ENCODE peak calls at places on chromosome 4, in seven cellular contexts. H is IMR-90, G is GM12892, P is GM12878, O is A549, Q is right lobe of liver, I is spleen. K is an unnamed sample.

GRCh38 chr4:183240581-183241321 is 79.3 kb downstream of the CLDN22 start:
- DNase-seq in Q (no peak), G (no peak), I (no peak), P (no peak), H (no peak), O (no peak), K (peak; percentile 23)

GRCh38 chr4:20532871-20533870 is 167.1 kb upstream of the PACRGL start:
- DNase-seq in P (no peak), O (no peak), I (no peak), Q (no peak), H (peak; percentile 41), G (no peak), K (no peak)

GRCh38 chr4:165779950-165780670 is 92.9 kb upstream of the TLL1 start:
- DNase-seq in I (no peak), Q (no peak), O (no peak), H (no peak), G (no peak), P (no peak), K (no peak)

GRCh38 chr4:10157478-10158354 is 41.1 kb upstream of the WDR1 start:
- DNase-seq in I (no peak), G (peak; percentile 44), O (peak; percentile 58), Q (no peak), H (peak; percentile 81), P (peak; percentile 9), K (peak; percentile 82)

GRCh38 chr4:55125087-55125721 is at the start of gene KDR:
- DNase-seq in G (no peak), O (no peak), P (no peak), H (no peak), Q (peak; percentile 61), I (no peak), K (no peak)

GRCh38 chr4:73836373-73837269 is at the start of gene CXCL6:
- DNase-seq in G (no peak), P (no peak), O (no peak), Q (peak; percentile 58), H (no peak), I (peak; percentile 84), K (no peak)

GRCh38 chr4:155539746-155540145 is 126.9 kb upstream of the GUCY1A1 start:
- DNase-seq in P (no peak), H (peak; percentile 55), Q (no peak), I (no peak), O (no peak), G (no peak), K (no peak)

GRCh38 chr4:164617426-164617825 is 136.5 kb upstream of the SMIM31 start:
- DNase-seq in G (no peak), H (no peak), O (no peak), Q (no peak), P (no peak), I (no peak), K (no peak)

GRCh38 chr4:112853662-112854256 is 195.7 kb upstream of the ANK2 start:
- DNase-seq in H (no peak), I (no peak), O (no peak), G (no peak), P (no peak), Q (no peak), K (no peak)

GRCh38 chr4:169024762-169025161 is 14.7 kb upstream of the CBR4 start:
- DNase-seq in G (no peak), Q (no peak), H (peak; percentile 59), O (peak; percentile 21), P (no peak), I (no peak), K (peak; percentile 10)

GRCh38 chr4:62225972-62226371 is 1025.8 kb downstream of the ADGRL3 start:
- DNase-seq in G (no peak), H (no peak), P (no peak), I (no peak), O (no peak), Q (no peak), K (no peak)

GRCh38 chr4:4782969-4783368 is 76.5 kb upstream of the MSX1 start:
- DNase-seq in O (no peak), P (no peak), I (no peak), G (no peak), H (peak; percentile 53), Q (no peak), K (no peak)

GRCh38 chr4:133190098-133190497 is 41.0 kb downstream of the PCDH10 start:
- DNase-seq in O (no peak), G (no peak), P (no peak), I (no peak), H (peak; percentile 0), Q (no peak), K (no peak)

GRCh38 chr4:33060873-33061542 is 2340.8 kb downstream of the PCDH7 start:
- DNase-seq in O (peak; percentile 0), Q (peak; percentile 43), G (no peak), P (no peak), I (no peak), H (peak; percentile 28), K (peak; percentile 14)

GRCh38 chr4:37389967-37390580 is 145.5 kb downstream of the NWD2 start:
- DNase-seq in G (no peak), Q (no peak), I (no peak), O (peak; percentile 2), P (no peak), H (peak; percentile 41), K (peak; percentile 57)

GRCh38 chr4:149465941-149466340 is 349.7 kb downstream of the IQCM start:
- DNase-seq in Q (no peak), H (peak; percentile 18), P (no peak), I (no peak), G (no peak), O (no peak), K (no peak)

GRCh38 chr4:16725252-16725651 is 173.2 kb downstream of the LDB2 start:
- DNase-seq in H (no peak), Q (no peak), G (no peak), I (no peak), P (no peak), O (no peak), K (no peak)
- TF ChIP-seq POLR2A in H (no peak), Q (no peak), G (no peak), I (no peak), P (no peak), O (no peak), K (no peak)

GRCh38 chr4:84965558-84966381 is 720 bp downstream of the WDFY3 start:
- DNase-seq in I (peak; percentile 87), H (peak; percentile 17), Q (peak; percentile 67), P (no peak), O (peak; percentile 27), G (no peak), K (peak; percentile 82)

GRCh38 chr4:84967292-84967651 is 782 bp upstream of the WDFY3 start:
- DNase-seq in P (no peak), G (no peak), O (no peak), H (peak; percentile 38), I (no peak), Q (no peak), K (peak; percentile 56)

GRCh38 chr4:84968936-84969335 is 2.4 kb upstream of the WDFY3 start:
- DNase-seq in P (no peak), I (no peak), H (no peak), O (no peak), G (no peak), Q (no peak), K (no peak)

GRCh38 chr4:84964995-84965557 is 1.4 kb downstream of the WDFY3 start:
- DNase-seq in P (no peak), G (no peak), O (no peak), I (no peak), H (no peak), Q (no peak), K (no peak)

DNA sequence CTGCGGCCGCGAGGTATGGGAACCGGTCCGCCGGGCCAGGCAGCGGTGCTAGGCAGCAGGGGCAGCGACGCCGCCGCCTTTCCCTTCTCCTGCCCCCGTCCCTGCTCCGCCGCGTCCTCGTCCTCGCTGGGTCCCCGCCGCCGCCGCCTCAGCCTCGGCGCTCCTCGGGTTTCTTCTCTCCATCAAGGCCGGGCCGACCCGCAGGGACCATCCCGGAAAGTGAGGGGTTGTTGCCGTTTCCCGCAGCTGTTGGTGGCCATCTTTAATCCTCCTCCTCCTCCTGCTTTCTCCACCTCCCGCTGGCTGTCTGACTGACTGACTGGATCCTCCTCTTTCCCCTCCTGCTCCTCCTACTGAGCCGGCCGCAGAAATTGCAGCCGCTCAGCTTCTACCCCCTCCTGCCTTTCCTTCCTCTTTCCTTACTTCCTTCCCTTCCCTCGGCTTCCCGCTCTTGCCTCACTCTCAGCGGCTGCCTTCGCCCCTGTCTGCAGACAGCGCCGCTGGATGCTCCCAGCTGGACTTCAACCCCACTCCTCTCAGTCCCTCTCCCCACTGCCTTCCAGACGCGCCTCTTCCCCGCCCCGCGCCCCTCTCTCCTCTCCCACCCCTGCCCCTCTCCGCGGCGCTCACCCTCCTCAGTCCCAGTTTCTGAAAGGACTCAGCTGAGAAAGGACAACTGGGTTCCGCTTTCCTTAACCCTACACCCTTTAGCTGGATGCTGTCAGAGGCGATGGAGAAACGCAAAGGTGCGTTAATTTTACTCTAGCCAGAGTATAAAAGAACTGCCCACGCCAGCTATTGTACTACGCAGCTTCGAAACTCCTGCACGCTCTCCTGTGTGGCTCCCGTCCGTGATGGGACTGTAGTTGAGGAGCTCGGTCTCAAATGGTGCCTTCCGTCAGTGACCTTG is at the start of gene WDFY3:
- DNase-seq in I (peak; percentile 91), H (peak; percentile 89), P (no peak), O (peak; percentile 82), G (no peak), Q (peak; percentile 90), K (peak; percentile 84)
- TF ChIP-seq POLR2A in I (peak; percentile 36), H (peak; percentile 53), P (no peak), O (peak; percentile 71), G (no peak), Q (peak; percentile 64), K (peak; percentile 43)

DNA sequence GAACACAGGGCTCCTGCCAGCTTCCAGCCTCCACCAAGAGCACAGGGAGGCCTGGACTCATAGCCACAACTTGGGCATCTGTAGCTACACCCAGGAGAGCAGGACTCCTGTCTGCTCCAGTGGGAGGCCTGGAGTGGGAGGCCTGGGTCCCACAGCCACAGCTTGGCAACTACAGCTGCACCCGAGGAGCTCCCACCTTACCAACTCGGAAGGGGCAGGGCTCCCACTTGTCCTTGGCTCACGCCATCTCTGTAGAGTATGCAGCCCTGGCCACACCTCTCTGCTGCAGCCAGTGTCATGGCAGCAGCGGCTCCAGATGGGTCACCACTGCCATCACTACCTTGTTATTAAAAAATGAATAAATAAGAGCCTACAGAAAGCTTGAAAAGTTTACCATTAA is 45.5 kb downstream of the ARAP2 start:
- DNase-seq in O (no peak), Q (no peak), P (no peak), H (no peak), I (no peak), G (no peak), K (no peak)
- TF ChIP-seq POLR2A in O (no peak), Q (no peak), P (no peak), H (no peak), I (no peak), G (no peak), K (no peak)

DNA sequence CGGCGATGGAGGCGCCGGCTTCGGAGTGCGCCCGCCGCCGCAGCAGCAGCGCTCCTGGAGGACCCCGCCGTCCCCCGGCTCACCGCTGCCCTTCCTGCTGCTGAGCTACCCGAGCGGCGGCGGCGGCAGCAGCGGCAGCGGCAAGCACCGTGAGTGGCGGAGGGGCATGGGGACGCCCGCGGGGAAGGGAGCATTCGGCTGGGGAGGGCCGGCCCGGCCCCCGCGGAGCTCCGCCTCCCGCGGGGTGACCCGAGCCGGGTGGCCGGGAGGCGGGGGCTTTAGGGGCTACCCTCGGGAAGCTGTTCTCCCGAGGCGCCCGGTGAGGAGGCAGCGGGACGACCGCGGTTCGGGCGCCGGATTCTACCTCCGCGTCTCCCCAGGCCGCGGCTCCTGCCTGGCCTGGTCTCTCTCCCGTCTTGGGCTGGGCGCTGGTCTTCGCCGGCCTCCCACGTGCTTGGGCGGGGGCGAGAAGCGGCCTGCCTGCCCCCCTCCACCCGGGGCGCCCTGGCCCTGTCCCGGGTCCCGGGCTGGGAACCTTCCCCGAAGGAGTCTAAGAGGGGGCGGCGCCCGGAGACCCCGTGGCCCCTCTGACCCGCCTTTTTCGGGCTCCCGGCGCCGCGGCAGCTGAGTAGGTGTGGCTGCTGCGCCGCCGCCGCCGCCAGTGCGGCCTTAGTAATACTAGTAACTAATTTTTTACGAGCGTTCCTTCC is 16.5 kb upstream of the RUFY3 start:
- DNase-seq in O (peak; percentile 43), G (peak; percentile 67), P (no peak), H (peak; percentile 46), I (peak; percentile 94), Q (peak; percentile 84), K (peak; percentile 83)
- TF ChIP-seq POLR2A in O (peak; percentile 44), G (peak; percentile 23), P (peak; percentile 59), H (peak; percentile 53), I (no peak), Q (peak; percentile 47), K (peak; percentile 30)

K was measured in erythroblast.